ENCODE peak calls at places on chromosomes 5 and 9, in seven cellular contexts. One of them, this sample, is unnamed.
A peak's percentile ranks its signal among the peaks of the same experiment; 100 is the strongest.

GRCh38 chr5:31854625-31855526 is 215.9 kb downstream of the PDZD2 start:
- DNase-seq in neural crest cell: peak; percentile 13
- DNase-seq in astrocyte of the spinal cord: peak; percentile 62
- DNase-seq in CD8-positive, alpha-beta T cell: no peak
- DNase-seq in astrocyte: peak; percentile 47
- DNase-seq in cardiac fibroblast: peak; percentile 24
- DNase-seq in omental fat pad: peak; percentile 40
- DNase-seq in this sample: no peak

GRCh38 chr5:93891491-93892480 is 150.4 kb upstream of the POU5F2 start:
- DNase-seq in omental fat pad: no peak
- DNase-seq in neural crest cell: no peak
- DNase-seq in astrocyte: peak; percentile 20
- DNase-seq in CD8-positive, alpha-beta T cell: no peak
- DNase-seq in cardiac fibroblast: no peak
- DNase-seq in astrocyte of the spinal cord: no peak
- DNase-seq in this sample: no peak

GRCh38 chr5:93717162-93717561 is 24.2 kb downstream of the POU5F2 start:
- DNase-seq in cardiac fibroblast: peak; percentile 68
- DNase-seq in astrocyte: peak; percentile 53
- DNase-seq in CD8-positive, alpha-beta T cell: no peak
- DNase-seq in omental fat pad: no peak
- DNase-seq in astrocyte of the spinal cord: peak; percentile 71
- DNase-seq in neural crest cell: no peak
- DNase-seq in this sample: no peak

GRCh38 chr9:99041618-99042017 is 63.3 kb upstream of the TGFBR1 start:
- DNase-seq in astrocyte: no peak
- DNase-seq in omental fat pad: no peak
- DNase-seq in neural crest cell: no peak
- DNase-seq in cardiac fibroblast: no peak
- DNase-seq in CD8-positive, alpha-beta T cell: no peak
- DNase-seq in astrocyte of the spinal cord: no peak
- DNase-seq in this sample: no peak

GRCh38 chr5:892390-893136 is at the start of the genes BRD9 and TRIP13:
- DNase-seq in astrocyte of the spinal cord: peak; percentile 65
- DNase-seq in neural crest cell: peak; percentile 74
- DNase-seq in CD8-positive, alpha-beta T cell: peak; percentile 81
- DNase-seq in cardiac fibroblast: peak; percentile 70
- DNase-seq in omental fat pad: peak; percentile 36
- DNase-seq in astrocyte: peak; percentile 52
- DNase-seq in this sample: peak; percentile 100

GRCh38 chr5:149423287-149424268 is 44.5 kb upstream of the IL17B start:
- DNase-seq in omental fat pad: no peak
- DNase-seq in CD8-positive, alpha-beta T cell: no peak
- DNase-seq in neural crest cell: no peak
- DNase-seq in astrocyte of the spinal cord: peak; percentile 77
- DNase-seq in astrocyte: peak; percentile 69
- DNase-seq in cardiac fibroblast: peak; percentile 57
- DNase-seq in this sample: no peak

GRCh38 chr5:675876-676698 is 17.1 kb downstream of the TPPP start:
- DNase-seq in cardiac fibroblast: no peak
- DNase-seq in CD8-positive, alpha-beta T cell: no peak
- DNase-seq in omental fat pad: peak; percentile 14
- DNase-seq in astrocyte: no peak
- DNase-seq in neural crest cell: no peak
- DNase-seq in astrocyte of the spinal cord: no peak
- DNase-seq in this sample: no peak

GRCh38 chr9:106478312-106479099 is 384.5 kb upstream of the ZNF462 start:
- DNase-seq in cardiac fibroblast: no peak
- DNase-seq in omental fat pad: no peak
- DNase-seq in astrocyte: no peak
- DNase-seq in neural crest cell: no peak
- DNase-seq in astrocyte of the spinal cord: no peak
- DNase-seq in CD8-positive, alpha-beta T cell: no peak
- DNase-seq in this sample: no peak

GRCh38 chr5:180525363-180525762 is 31.2 kb downstream of the CNOT6 start:
- DNase-seq in CD8-positive, alpha-beta T cell: no peak
- DNase-seq in astrocyte: no peak
- DNase-seq in astrocyte of the spinal cord: no peak
- DNase-seq in neural crest cell: no peak
- DNase-seq in omental fat pad: no peak
- DNase-seq in cardiac fibroblast: no peak
- DNase-seq in this sample: no peak

GRCh38 chr9:88310310-88310980 is 77.8 kb upstream of the SPIN1 start:
- DNase-seq in astrocyte of the spinal cord: no peak
- DNase-seq in neural crest cell: no peak
- DNase-seq in omental fat pad: no peak
- DNase-seq in cardiac fibroblast: peak; percentile 28
- DNase-seq in astrocyte: no peak
- DNase-seq in CD8-positive, alpha-beta T cell: no peak
- DNase-seq in this sample: no peak

GRCh38 chr5:85334-85995 is 6.5 kb upstream of the PLEKHG4B start:
- DNase-seq in astrocyte of the spinal cord: no peak
- DNase-seq in CD8-positive, alpha-beta T cell: no peak
- DNase-seq in astrocyte: no peak
- DNase-seq in cardiac fibroblast: no peak
- DNase-seq in omental fat pad: no peak
- DNase-seq in neural crest cell: no peak
- DNase-seq in this sample: no peak

GRCh38 chr9:69495331-69495730 is 170.3 kb downstream of the ENTREP1 start:
- DNase-seq in astrocyte of the spinal cord: no peak
- DNase-seq in CD8-positive, alpha-beta T cell: no peak
- DNase-seq in astrocyte: no peak
- DNase-seq in neural crest cell: no peak
- DNase-seq in omental fat pad: no peak
- DNase-seq in cardiac fibroblast: no peak
- DNase-seq in this sample: no peak

GRCh38 chr9:92196909-92197308 is 81.7 kb upstream of the SPTLC1 start:
- DNase-seq in neural crest cell: no peak
- DNase-seq in cardiac fibroblast: peak; percentile 70
- DNase-seq in omental fat pad: no peak
- DNase-seq in astrocyte of the spinal cord: no peak
- DNase-seq in CD8-positive, alpha-beta T cell: no peak
- DNase-seq in astrocyte: peak; percentile 72
- DNase-seq in this sample: no peak

GRCh38 chr5:123138774-123139173 is 49.7 kb downstream of the PRDM6 start:
- DNase-seq in omental fat pad: no peak
- DNase-seq in CD8-positive, alpha-beta T cell: no peak
- DNase-seq in astrocyte of the spinal cord: no peak
- DNase-seq in astrocyte: no peak
- DNase-seq in neural crest cell: no peak
- DNase-seq in cardiac fibroblast: no peak
- DNase-seq in this sample: no peak

GRCh38 chr5:155591273-155591672 is 577.7 kb downstream of the KIF4B start:
- DNase-seq in omental fat pad: no peak
- DNase-seq in astrocyte: no peak
- DNase-seq in neural crest cell: no peak
- DNase-seq in astrocyte of the spinal cord: no peak
- DNase-seq in CD8-positive, alpha-beta T cell: no peak
- DNase-seq in cardiac fibroblast: no peak
- DNase-seq in this sample: no peak

GRCh38 chr5:68490401-68490800 is 274.8 kb downstream of the PIK3R1 start:
- DNase-seq in CD8-positive, alpha-beta T cell: no peak
- DNase-seq in astrocyte: no peak
- DNase-seq in cardiac fibroblast: no peak
- DNase-seq in omental fat pad: no peak
- DNase-seq in neural crest cell: no peak
- DNase-seq in astrocyte of the spinal cord: no peak
- DNase-seq in this sample: no peak

GRCh38 chr5:52800394-52801213 is 12.9 kb downstream of the ITGA1 start:
- DNase-seq in astrocyte of the spinal cord: peak; percentile 81
- DNase-seq in cardiac fibroblast: peak; percentile 86
- DNase-seq in neural crest cell: peak; percentile 17
- DNase-seq in CD8-positive, alpha-beta T cell: peak; percentile 45
- DNase-seq in omental fat pad: peak; percentile 52
- DNase-seq in astrocyte: peak; percentile 76
- DNase-seq in this sample: peak; percentile 15
- TF ChIP-seq CTCF in astrocyte of the spinal cord: peak; percentile 16
- TF ChIP-seq CTCF in cardiac fibroblast: peak; percentile 7
- TF ChIP-seq CTCF in neural crest cell: peak; percentile 28
- TF ChIP-seq CTCF in CD8-positive, alpha-beta T cell: no peak
- TF ChIP-seq CTCF in omental fat pad: no peak
- TF ChIP-seq CTCF in astrocyte: no peak
- TF ChIP-seq CTCF in this sample: no peak

DNA sequence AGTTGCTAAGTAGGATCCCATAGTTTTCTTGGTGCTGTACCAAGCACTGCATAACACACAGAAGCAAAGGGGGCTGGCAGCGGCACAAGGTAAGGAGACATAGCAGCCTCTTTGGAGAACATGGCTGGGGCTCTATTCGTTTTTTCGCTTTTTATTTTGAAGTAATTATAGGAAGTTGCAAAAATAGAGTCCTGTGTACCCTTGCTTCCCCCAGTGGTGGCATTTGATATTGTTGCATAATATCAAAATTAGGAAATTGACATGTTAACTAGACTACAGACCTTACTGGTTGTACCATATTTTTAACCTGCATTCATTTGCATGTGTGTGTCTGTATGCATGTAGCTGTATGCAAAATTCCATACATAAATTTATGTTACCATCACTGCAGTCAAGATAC is 6.6 kb upstream of the UBQLN1 start:
- DNase-seq in neural crest cell: no peak
- DNase-seq in astrocyte of the spinal cord: no peak
- DNase-seq in astrocyte: no peak
- DNase-seq in CD8-positive, alpha-beta T cell: no peak
- DNase-seq in cardiac fibroblast: no peak
- DNase-seq in omental fat pad: no peak
- DNase-seq in this sample: no peak
- TF ChIP-seq CTCF in neural crest cell: peak; percentile 38
- TF ChIP-seq CTCF in astrocyte of the spinal cord: peak; percentile 40
- TF ChIP-seq CTCF in astrocyte: peak; percentile 23
- TF ChIP-seq CTCF in CD8-positive, alpha-beta T cell: peak; percentile 54
- TF ChIP-seq CTCF in cardiac fibroblast: peak; percentile 33
- TF ChIP-seq CTCF in omental fat pad: no peak
- TF ChIP-seq CTCF in this sample: no peak

GRCh38 chr9:34254966-34255825 is 73.9 kb downstream of the KIF24 start:
- DNase-seq in astrocyte of the spinal cord: peak; percentile 38
- DNase-seq in neural crest cell: no peak
- DNase-seq in omental fat pad: no peak
- DNase-seq in astrocyte: no peak
- DNase-seq in cardiac fibroblast: peak; percentile 60
- DNase-seq in CD8-positive, alpha-beta T cell: no peak
- DNase-seq in this sample: no peak
- TF ChIP-seq CTCF in astrocyte of the spinal cord: no peak
- TF ChIP-seq CTCF in neural crest cell: no peak
- TF ChIP-seq CTCF in omental fat pad: no peak
- TF ChIP-seq CTCF in astrocyte: no peak
- TF ChIP-seq CTCF in cardiac fibroblast: no peak
- TF ChIP-seq CTCF in CD8-positive, alpha-beta T cell: no peak
- TF ChIP-seq CTCF in this sample: no peak

DNA sequence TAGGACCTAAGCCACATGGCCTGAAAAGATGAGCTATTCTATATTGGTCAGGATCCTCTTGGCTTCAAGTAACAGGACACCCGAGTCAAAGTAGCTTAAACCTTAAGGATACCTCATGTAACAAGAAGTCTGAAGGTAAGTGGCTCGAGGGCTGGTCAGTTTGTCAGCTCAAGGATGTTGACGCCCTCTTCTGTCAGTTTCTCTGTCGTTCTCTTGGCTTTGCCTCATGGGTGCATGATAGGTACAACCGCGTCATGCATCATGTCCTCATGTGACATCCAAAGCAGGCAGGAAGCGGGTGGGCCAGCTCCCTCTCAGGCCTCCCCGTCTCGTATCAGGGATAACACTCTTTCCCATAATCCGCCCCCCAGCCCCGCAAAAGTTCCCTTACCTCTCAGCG is 22.1 kb upstream of the TCERG1 start:
- DNase-seq in cardiac fibroblast: no peak
- DNase-seq in neural crest cell: no peak
- DNase-seq in CD8-positive, alpha-beta T cell: no peak
- DNase-seq in astrocyte of the spinal cord: no peak
- DNase-seq in astrocyte: no peak
- DNase-seq in omental fat pad: no peak
- DNase-seq in this sample: no peak
- TF ChIP-seq CTCF in cardiac fibroblast: no peak
- TF ChIP-seq CTCF in neural crest cell: no peak
- TF ChIP-seq CTCF in CD8-positive, alpha-beta T cell: no peak
- TF ChIP-seq CTCF in astrocyte of the spinal cord: no peak
- TF ChIP-seq CTCF in astrocyte: no peak
- TF ChIP-seq CTCF in omental fat pad: no peak
- TF ChIP-seq CTCF in this sample: no peak

GRCh38 chr9:71901695-71902094 is 9.3 kb downstream of the ABHD17B start:
- DNase-seq in astrocyte: no peak
- DNase-seq in cardiac fibroblast: no peak
- DNase-seq in astrocyte of the spinal cord: no peak
- DNase-seq in omental fat pad: no peak
- DNase-seq in CD8-positive, alpha-beta T cell: no peak
- DNase-seq in neural crest cell: no peak
- DNase-seq in this sample: no peak
- TF ChIP-seq CTCF in astrocyte: no peak
- TF ChIP-seq CTCF in cardiac fibroblast: no peak
- TF ChIP-seq CTCF in astrocyte of the spinal cord: peak; percentile 5
- TF ChIP-seq CTCF in omental fat pad: no peak
- TF ChIP-seq CTCF in CD8-positive, alpha-beta T cell: peak; percentile 29
- TF ChIP-seq CTCF in neural crest cell: no peak
- TF ChIP-seq CTCF in this sample: peak; percentile 5

GRCh38 chr9:3696368-3696767 is 170.6 kb upstream of the RFX3 start:
- DNase-seq in CD8-positive, alpha-beta T cell: no peak
- DNase-seq in astrocyte of the spinal cord: no peak
- DNase-seq in cardiac fibroblast: no peak
- DNase-seq in astrocyte: no peak
- DNase-seq in neural crest cell: no peak
- DNase-seq in omental fat pad: no peak
- DNase-seq in this sample: no peak
- TF ChIP-seq CTCF in CD8-positive, alpha-beta T cell: no peak
- TF ChIP-seq CTCF in astrocyte of the spinal cord: no peak
- TF ChIP-seq CTCF in cardiac fibroblast: no peak
- TF ChIP-seq CTCF in astrocyte: no peak
- TF ChIP-seq CTCF in neural crest cell: no peak
- TF ChIP-seq CTCF in omental fat pad: no peak
- TF ChIP-seq CTCF in this sample: no peak